ENCODE peak calls at places on chromosomes 6 and 20, in six cellular contexts. One of them, this sample, is unnamed.

GRCh38 chr20:7113577-7114466 is 346.3 kb downstream of the BMP2 start:
- DNase-seq in mesenchymal stem cell: peak; percentile 35
- DNase-seq in NCI-H2029: no peak
- DNase-seq in NCI-H1417: peak; percentile 77
- DNase-seq in activated CD4-positive, alpha-beta T cell treated with anti-CD3 and anti-CD28 coated beads, Interleukin-2, amount 50 U/mL, for 4 hours: no peak
- DNase-seq in mesendoderm: peak; percentile 83
- DNase-seq in this sample: peak; percentile 68

GRCh38 chr6:34414999-34415858 is 10.6 kb downstream of the RPS10 start:
- DNase-seq in mesenchymal stem cell: peak; percentile 54
- DNase-seq in NCI-H2029: peak; percentile 38
- DNase-seq in NCI-H1417: peak; percentile 15
- DNase-seq in activated CD4-positive, alpha-beta T cell treated with anti-CD3 and anti-CD28 coated beads, Interleukin-2, amount 50 U/mL, for 4 hours: peak; percentile 31
- DNase-seq in mesendoderm: peak; percentile 48
- DNase-seq in this sample: no peak

GRCh38 chr6:15547379-15547778 is 115.4 kb downstream of the DTNBP1 start:
- DNase-seq in mesenchymal stem cell: peak; percentile 91
- DNase-seq in NCI-H2029: peak; percentile 12
- DNase-seq in NCI-H1417: no peak
- DNase-seq in activated CD4-positive, alpha-beta T cell treated with anti-CD3 and anti-CD28 coated beads, Interleukin-2, amount 50 U/mL, for 4 hours: no peak
- DNase-seq in mesendoderm: no peak
- DNase-seq in this sample: no peak

GRCh38 chr20:61694666-61695065 is 371.0 kb downstream of the TAF4 start:
- DNase-seq in mesenchymal stem cell: no peak
- DNase-seq in NCI-H2029: no peak
- DNase-seq in NCI-H1417: no peak
- DNase-seq in activated CD4-positive, alpha-beta T cell treated with anti-CD3 and anti-CD28 coated beads, Interleukin-2, amount 50 U/mL, for 4 hours: no peak
- DNase-seq in mesendoderm: no peak
- DNase-seq in this sample: no peak

GRCh38 chr6:56573624-56574023 is 69.1 kb downstream of the DST start:
- DNase-seq in mesenchymal stem cell: peak; percentile 25
- DNase-seq in NCI-H2029: no peak
- DNase-seq in NCI-H1417: no peak
- DNase-seq in activated CD4-positive, alpha-beta T cell treated with anti-CD3 and anti-CD28 coated beads, Interleukin-2, amount 50 U/mL, for 4 hours: no peak
- DNase-seq in mesendoderm: no peak
- DNase-seq in this sample: no peak

GRCh38 chr6:31419842-31420241 is 16.4 kb downstream of the MICA start:
- DNase-seq in mesenchymal stem cell: no peak
- DNase-seq in NCI-H2029: no peak
- DNase-seq in NCI-H1417: no peak
- DNase-seq in activated CD4-positive, alpha-beta T cell treated with anti-CD3 and anti-CD28 coated beads, Interleukin-2, amount 50 U/mL, for 4 hours: no peak
- DNase-seq in mesendoderm: no peak
- DNase-seq in this sample: no peak

GRCh38 chr6:131831392-131831791 is 23.6 kb downstream of the ENPP1 start:
- DNase-seq in mesenchymal stem cell: peak; percentile 79
- DNase-seq in NCI-H2029: no peak
- DNase-seq in NCI-H1417: no peak
- DNase-seq in activated CD4-positive, alpha-beta T cell treated with anti-CD3 and anti-CD28 coated beads, Interleukin-2, amount 50 U/mL, for 4 hours: no peak
- DNase-seq in mesendoderm: no peak
- DNase-seq in this sample: no peak

GRCh38 chr20:63641792-63642517 is 11.3 kb downstream of the STMN3 start:
- DNase-seq in mesenchymal stem cell: peak; percentile 74
- DNase-seq in NCI-H2029: peak; percentile 91
- DNase-seq in NCI-H1417: peak; percentile 93
- DNase-seq in activated CD4-positive, alpha-beta T cell treated with anti-CD3 and anti-CD28 coated beads, Interleukin-2, amount 50 U/mL, for 4 hours: peak; percentile 99
- DNase-seq in mesendoderm: peak; percentile 96
- DNase-seq in this sample: peak; percentile 98

GRCh38 chr6:166629628-166630027 is 2.6 kb upstream of the RPS6KA2 start:
- DNase-seq in mesenchymal stem cell: peak; percentile 77
- DNase-seq in NCI-H2029: no peak
- DNase-seq in NCI-H1417: no peak
- DNase-seq in activated CD4-positive, alpha-beta T cell treated with anti-CD3 and anti-CD28 coated beads, Interleukin-2, amount 50 U/mL, for 4 hours: no peak
- DNase-seq in mesendoderm: no peak
- DNase-seq in this sample: no peak

GRCh38 chr20:4087923-4088322 is 72.6 kb upstream of the RNF24 start:
- DNase-seq in mesenchymal stem cell: peak; percentile 33
- DNase-seq in NCI-H2029: no peak
- DNase-seq in NCI-H1417: no peak
- DNase-seq in activated CD4-positive, alpha-beta T cell treated with anti-CD3 and anti-CD28 coated beads, Interleukin-2, amount 50 U/mL, for 4 hours: no peak
- DNase-seq in mesendoderm: no peak
- DNase-seq in this sample: no peak

This sample was measured in H7.